ENCODE peak calls at places on chromosomes 12 and 14, in five cellular contexts. G is NCI-H510A; D is NCI-H460; S is activated CD8-positive, alpha-beta T cell treated with anti-CD3 and anti-CD28 coated beads, Interleukin-2, amount 10 ng/mL, durations not matched to agents 7 days and 5 days; W is amygdala. B is an unnamed sample.

GRCh38 chr12:52165096-52165855 is 26.5 kb downstream of the KRT80 start:
- DNase-seq in G (no peak), D (no peak), S (no peak), W (no peak), B (no peak)

GRCh38 chr12:92541024-92541423 is 161.8 kb upstream of the PLEKHG7 start:
- DNase-seq in G (no peak), D (no peak), S (no peak), W (no peak), B (no peak)

GRCh38 chr14:99380991-99381687 is 99.5 kb downstream of the SETD3 start:
- DNase-seq in G (no peak), D (no peak), S (no peak), W (no peak), B (no peak)

GRCh38 chr14:22388669-22389625 is 200.1 kb downstream of the DAD1 start:
- DNase-seq in G (no peak), D (peak), S (no peak), W (no peak), B (no peak)

GRCh38 chr12:57087689-57088441 is 1.0 kb upstream of the NAB2 start:
- DNase-seq in G (peak), D (peak), S (peak), W (peak), B (peak)

GRCh38 chr12:68508536-68509050 is 102.1 kb upstream of the RAP1B start:
- DNase-seq in G (no peak), D (no peak), S (no peak), W (no peak), B (no peak)

GRCh38 chr12:107320031-107320928 is 226.9 kb upstream of the CRY1 start:
- DNase-seq in G (no peak), D (no peak), S (peak), W (no peak), B (no peak)

GRCh38 chr12:1013618-1014489 is 22.8 kb downstream of the ERC1 start:
- DNase-seq in G (no peak), D (peak), S (no peak), W (no peak), B (no peak)

GRCh38 chr12:2273751-2274150 is 221.0 kb downstream of the CACNA1C start:
- DNase-seq in G (no peak), D (no peak), S (no peak), W (no peak), B (no peak)